ENCODE peak calls at places on chromosomes 12 and 14, in seven cellular contexts. P, K, Q, U, Z, O and T are unnamed samples.
A peak's percentile ranks its signal among the peaks of the same experiment; 100 is the strongest.

GRCh38 chr12:66140726-66141125 is 10.2 kb upstream of the LLPH start:
- DNase-seq in Z (no peak), P (no peak), Q (no peak), O (no peak), U (no peak), K (no peak), T (peak; percentile 16)

GRCh38 chr12:21818627-21819026 is 44.1 kb upstream of the KCNJ8 start:
- DNase-seq in Q (no peak), P (no peak), Z (no peak), O (no peak), U (no peak), K (no peak), T (no peak)

GRCh38 chr12:91951571-91951970 is 194.1 kb downstream of the BTG1 start:
- DNase-seq in Q (no peak), O (no peak), U (no peak), K (no peak), Z (no peak), P (no peak), T (no peak)

GRCh38 chr14:53951661-53952265 is 4.9 kb downstream of the BMP4 start:
- DNase-seq in O (no peak), U (no peak), Z (peak; percentile 39), P (no peak), Q (no peak), K (no peak), T (no peak)

GRCh38 chr12:125332900-125333299 is 267.7 kb downstream of the AACS start:
- DNase-seq in Z (no peak), K (no peak), O (no peak), P (no peak), U (no peak), Q (no peak), T (no peak)

GRCh38 chr12:94202245-94203180 is 54.1 kb downstream of the PLXNC1 start:
- DNase-seq in O (peak; percentile 52), P (no peak), Z (no peak), Q (no peak), K (no peak), U (no peak), T (no peak)

GRCh38 chr12:126492181-126492580 is 1426.9 kb downstream of the AACS start:
- DNase-seq in Z (no peak), P (no peak), K (no peak), Q (no peak), U (no peak), O (no peak), T (no peak)

GRCh38 chr14:40417777-40418401 is 985.7 kb upstream of the FBXO33 start:
- DNase-seq in Z (no peak), P (no peak), K (peak; percentile 19), U (no peak), O (peak; percentile 7), Q (no peak), T (peak; percentile 3)

GRCh38 chr12:66063976-66064375 is 66.6 kb downstream of the LLPH start:
- DNase-seq in P (no peak), O (no peak), Z (no peak), Q (no peak), U (no peak), K (no peak), T (no peak)

GRCh38 chr12:105445261-105446015 is 114.9 kb downstream of the C12orf75 start:
- DNase-seq in Z (no peak), O (no peak), K (no peak), P (no peak), U (no peak), Q (no peak), T (no peak)

GRCh38 chr12:6697584-6698351 is 2.8 kb downstream of the PIANP start:
- DNase-seq in U (no peak), Z (no peak), Q (no peak), O (peak; percentile 41), K (peak; percentile 76), P (no peak), T (no peak)

GRCh38 chr14:59107819-59108218 is 80.6 kb upstream of the DAAM1 start:
- DNase-seq in Z (no peak), U (no peak), P (no peak), Q (no peak), K (no peak), O (peak; percentile 32), T (no peak)

GRCh38 chr14:73188501-73188903 is 48.8 kb upstream of the PAPLN start:
- DNase-seq in U (no peak), Q (no peak), Z (no peak), K (no peak), P (no peak), O (no peak), T (no peak)

GRCh38 chr14:20998674-20999366 is at the start of gene SLC39A2:
- DNase-seq in Q (peak; percentile 66), P (peak; percentile 52), O (no peak), U (no peak), K (peak; percentile 53), Z (no peak), T (no peak)

GRCh38 chr14:71142375-71143038 is 235.2 kb downstream of the PCNX1 start:
- DNase-seq in K (no peak), Q (no peak), Z (no peak), O (peak; percentile 49), U (no peak), P (no peak), T (no peak)

GRCh38 chr12:53643232-53643992 is 17.2 kb upstream of the ATF7 start:
- DNase-seq in K (no peak), Z (no peak), Q (no peak), U (no peak), P (no peak), O (no peak), T (no peak)

GRCh38 chr14:73761621-73762355 is 47.6 kb upstream of the PNMA1 start:
- DNase-seq in Q (no peak), K (peak; percentile 45), U (peak; percentile 37), P (no peak), O (no peak), Z (no peak), T (no peak)

GRCh38 chr12:51631021-51631420 is 40.0 kb downstream of the SCN8A start:
- DNase-seq in K (no peak), P (no peak), O (no peak), U (no peak), Z (no peak), Q (no peak), T (no peak)

GRCh38 chr14:24232645-24233537 is at the start of gene GMPR2:
- DNase-seq in Z (no peak), U (no peak), K (no peak), Q (no peak), O (no peak), P (no peak), T (no peak)
- H3K4me1 ChIP-seq in Z (peaks cover 8% of the 10 kb centered on the region), U (peaks cover 38% of the 10 kb centered on the region), K (peaks cover 4% of the 10 kb centered on the region), Q (peaks cover 27% of the 10 kb centered on the region), O (peaks cover 42% of the 10 kb centered on the region), P (peaks cover 28% of the 10 kb centered on the region), T (peaks cover 29% of the 10 kb centered on the region)

DNA sequence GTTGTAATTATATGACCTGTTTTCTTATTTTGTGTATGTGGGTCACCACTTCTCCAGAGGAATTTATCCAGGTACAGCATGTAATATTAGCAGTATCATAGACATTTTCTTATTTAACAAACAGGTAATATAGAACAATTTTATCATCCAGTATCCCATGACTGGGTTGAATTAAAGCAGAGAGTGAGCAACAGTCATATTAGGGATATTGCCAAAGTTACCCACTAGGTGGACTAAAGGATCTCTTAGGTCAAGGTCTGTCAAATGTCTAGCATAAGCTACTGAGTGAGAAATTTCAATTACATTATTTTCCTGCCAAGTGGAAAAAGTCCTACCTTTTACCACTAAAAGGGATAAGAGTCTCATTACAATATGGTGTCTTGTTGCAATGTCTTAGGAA is 62.1 kb upstream of the TRIM9 start:
- DNase-seq in Q (no peak), O (no peak), Z (no peak), P (no peak), U (no peak), K (no peak), T (no peak)
- H3K27me3 ChIP-seq in Q (no peaks in the 10 kb centered on the region), O (no peaks in the 10 kb centered on the region), Z (no peaks in the 10 kb centered on the region), P (no peaks in the 10 kb centered on the region), U (no peaks in the 10 kb centered on the region), K (no peaks in the 10 kb centered on the region), T (no peaks in the 10 kb centered on the region)

DNA sequence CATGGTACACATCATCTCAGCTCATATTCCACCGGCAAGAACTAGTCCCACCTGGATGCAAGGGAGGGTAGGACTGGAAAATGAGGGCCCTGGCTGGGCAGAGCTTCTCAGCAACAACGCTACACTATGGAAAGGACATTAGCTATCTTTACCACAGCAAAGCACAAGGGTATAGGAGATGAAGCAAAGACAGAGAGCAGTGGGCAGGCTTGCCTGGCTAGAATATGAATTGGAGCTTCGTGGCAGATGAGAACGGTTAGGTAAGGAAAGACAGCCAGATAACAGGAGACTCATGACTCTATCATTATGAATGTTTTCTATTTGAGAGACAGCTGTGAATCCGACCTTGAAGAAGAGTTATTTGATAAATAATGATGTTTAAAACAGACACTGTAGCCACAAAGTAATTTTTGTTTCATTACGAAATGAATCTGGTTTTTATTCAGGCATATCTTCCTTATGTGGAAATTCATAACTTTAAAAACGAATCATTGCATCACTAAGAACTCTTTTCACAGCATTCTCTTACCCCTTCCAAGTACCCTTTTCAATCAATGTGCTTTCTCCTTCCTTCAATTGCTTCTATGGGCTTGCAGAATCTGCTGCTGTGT is 59.1 kb upstream of the PCED1B start:
- DNase-seq in O (no peak), Z (no peak), K (no peak), P (no peak), Q (no peak), U (no peak), T (no peak)
- H3K4me1 ChIP-seq in O (no peaks in the 10 kb centered on the region), Z (no peaks in the 10 kb centered on the region), K (no peaks in the 10 kb centered on the region), P (no peaks in the 10 kb centered on the region), Q (no peaks in the 10 kb centered on the region), U (no peaks in the 10 kb centered on the region), T (no peaks in the 10 kb centered on the region)

GRCh38 chr14:38209572-38210159 is 2.0 kb downstream of the SSTR1 start:
- DNase-seq in U (no peak), K (no peak), P (no peak), Z (no peak), Q (no peak), O (no peak), T (no peak)
- H3K27me3 ChIP-seq in U (peaks cover 21% of the 10 kb centered on the region), K (no peaks in the 10 kb centered on the region), P (peaks cover 7% of the 10 kb centered on the region), Z (no peaks in the 10 kb centered on the region), Q (no peaks in the 10 kb centered on the region), O (no peaks in the 10 kb centered on the region), T (peaks cover 24% of the 10 kb centered on the region)